ENCODE peak calls at places on chromosomes 1 and 21, in six cellular contexts. L is IMR-90, B is H1, T is neuronal stem cell, I is mesenchymal stem cell, H is trophoblast cell. Y is an unnamed sample.

GRCh38 chr1:150066838-150067183 is 765 bp upstream of the VPS45 start:
- DNase-seq in L (no peak), I (no peak), T (no peak), H (peak; percentile 1), B (peak; percentile 5), Y (peak; percentile 81)

GRCh38 chr1:112263464-112263863 is 132.6 kb upstream of the CTTNBP2NL start:
- DNase-seq in I (peak; percentile 94), B (no peak), L (peak; percentile 57), H (no peak), T (no peak), Y (no peak)

GRCh38 chr1:19825298-19825697 is 10.2 kb upstream of the RNF186 start:
- DNase-seq in I (no peak), B (peak; percentile 36), H (no peak), T (no peak), L (no peak), Y (peak; percentile 87)

GRCh38 chr1:39507230-39507928 is 15.9 kb downstream of the BMP8A start:
- DNase-seq in B (no peak), I (peak; percentile 53), T (no peak), H (no peak), L (no peak), Y (peak; percentile 65)

GRCh38 chr1:151790940-151791651 is 796 bp upstream of the TDRKH start:
- DNase-seq in I (peak; percentile 40), B (no peak), T (no peak), H (no peak), L (no peak), Y (no peak)

GRCh38 chr21:42685036-42685435 is 31.6 kb downstream of the PDE9A start:
- DNase-seq in I (no peak), B (no peak), H (no peak), L (no peak), T (no peak), Y (no peak)

GRCh38 chr1:179121159-179121938 is 39.5 kb downstream of the TOR3A start:
- DNase-seq in I (peak; percentile 66), T (no peak), B (no peak), H (peak; percentile 27), L (peak; percentile 62), Y (no peak)

GRCh38 chr21:32135401-32136363 is 143.2 kb downstream of the MIS18A start:
- DNase-seq in B (no peak), H (no peak), L (peak; percentile 1), I (no peak), T (no peak), Y (peak; percentile 20)

GRCh38 chr1:180155202-180155682 is 573 bp downstream of the QSOX1 start:
- DNase-seq in H (no peak), B (no peak), T (no peak), L (no peak), I (peak; percentile 24), Y (no peak)

GRCh38 chr1:143691400-143691891 is 280.3 kb downstream of the FAM72C start:
- DNase-seq in H (no peak), T (no peak), L (peak; percentile 39), B (no peak), I (no peak), Y (no peak)

GRCh38 chr1:206797534-206798383 is 25.5 kb upstream of the IL10 start:
- DNase-seq in I (peak; percentile 39), B (peak; percentile 25), T (peak; percentile 8), H (no peak), L (no peak), Y (peak; percentile 65)

GRCh38 chr1:246527402-246528088 is 20.5 kb upstream of the SMYD3 start:
- DNase-seq in L (no peak), I (no peak), T (no peak), B (no peak), H (no peak), Y (no peak)
- H3K14ac ChIP-seq in L (no peak overlapping the region), I (no peak overlapping the region), T (no peak overlapping the region), B (no peak overlapping the region), H (no peak overlapping the region), Y (no peak overlapping the region)

DNA sequence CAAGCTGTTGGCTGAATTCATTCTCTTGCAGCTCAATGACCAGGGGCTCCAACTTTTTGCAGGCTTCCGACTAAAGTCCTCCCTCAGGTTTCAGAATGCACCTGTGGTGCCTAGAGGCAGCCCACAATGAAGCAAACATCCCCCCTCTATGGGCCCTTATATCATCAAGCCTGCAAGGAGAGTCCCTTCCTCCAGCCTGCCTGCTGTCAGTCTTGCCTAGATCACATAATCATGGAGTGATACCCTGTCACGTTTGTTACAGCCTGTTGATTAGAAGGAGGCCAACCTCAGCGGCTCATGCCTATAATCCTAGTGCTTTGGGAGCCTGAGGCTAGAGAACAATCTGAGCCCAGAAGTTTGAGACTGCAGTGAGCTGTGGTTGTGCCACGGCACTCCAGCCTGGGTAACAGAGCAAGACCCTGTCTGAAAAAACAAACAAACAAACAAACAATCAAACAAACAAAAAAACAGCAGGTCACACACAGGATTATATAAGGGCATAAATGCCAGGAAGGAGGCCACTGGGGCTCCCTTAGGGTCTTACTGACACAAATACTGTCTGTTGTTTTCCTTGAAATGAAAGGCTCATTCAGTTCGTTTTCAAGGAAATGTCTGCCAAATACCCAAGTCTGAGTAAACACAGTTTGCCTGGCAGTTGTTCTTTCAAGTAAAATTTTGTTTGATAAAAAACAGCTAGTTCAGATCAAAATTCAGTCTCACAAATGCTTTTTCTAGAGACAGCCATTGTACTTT is 4.7 kb upstream of the SPRR3 start:
- DNase-seq in L (no peak), I (no peak), T (no peak), H (no peak), B (no peak), Y (no peak)
- H3K14ac ChIP-seq in L (no peak overlapping the region), I (no peak overlapping the region), T (no peak overlapping the region), H (no peak overlapping the region), B (no peak overlapping the region), Y (no peak overlapping the region)

DNA sequence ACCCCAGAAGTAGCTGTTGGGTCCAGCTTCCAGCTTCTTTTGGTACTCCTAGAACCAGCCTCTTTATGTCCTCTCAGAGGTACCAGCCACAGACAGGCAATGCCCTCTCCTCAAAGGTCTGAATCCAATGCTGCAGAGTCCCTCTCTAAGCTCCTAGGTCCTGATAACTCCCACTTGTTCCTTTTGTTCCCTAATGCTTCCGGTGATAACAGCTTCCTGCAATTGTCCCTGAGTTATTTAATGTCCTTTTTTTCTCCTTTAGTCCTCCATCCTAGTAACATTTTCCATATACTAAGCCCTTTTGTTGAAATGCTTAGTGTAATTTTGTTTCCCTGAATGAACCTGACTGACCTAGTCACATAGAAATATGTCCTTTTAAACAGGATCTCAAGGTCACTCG is 201.7 kb upstream of the BEND5 start:
- DNase-seq in L (no peak), T (no peak), B (no peak), H (no peak), I (no peak), Y (no peak)
- H3K14ac ChIP-seq in L (no peak overlapping the region), T (no peak overlapping the region), B (no peak overlapping the region), H (no peak overlapping the region), I (no peak overlapping the region), Y (no peak overlapping the region)

GRCh38 chr1:62076286-62076685 is 118.4 kb upstream of the L1TD1 start:
- DNase-seq in T (no peak), B (no peak), H (no peak), I (peak; percentile 71), L (peak; percentile 63), Y (no peak)
- H3K14ac ChIP-seq in T (no peak overlapping the region), B (no peak overlapping the region), H (no peak overlapping the region), I (no peak overlapping the region), L (no peak overlapping the region), Y (no peak overlapping the region)

DNA sequence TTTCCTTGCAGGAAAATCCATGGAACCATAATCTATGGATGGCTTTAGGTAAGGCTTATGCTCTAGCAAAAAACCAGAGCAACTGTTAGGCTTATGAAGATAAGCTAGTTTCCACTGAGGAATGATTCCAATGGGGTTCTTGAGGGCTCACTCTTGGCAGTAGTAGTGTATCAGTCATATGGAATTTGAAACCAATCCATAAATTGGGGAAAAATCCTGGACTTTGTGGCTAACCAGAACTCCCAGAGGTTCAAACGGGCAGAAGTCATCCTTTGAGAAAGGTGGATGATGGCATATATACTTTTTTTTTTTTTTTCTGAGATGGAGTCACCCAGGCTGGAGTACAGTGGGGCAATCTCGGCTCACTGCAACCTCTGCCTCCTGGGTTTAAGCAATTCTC is 54.2 kb upstream of the ATF3 start:
- DNase-seq in L (peak; percentile 54), T (no peak), H (no peak), I (no peak), B (no peak), Y (no peak)
- H3K14ac ChIP-seq in L (no peak overlapping the region), T (no peak overlapping the region), H (no peak overlapping the region), I (no peak overlapping the region), B (no peak overlapping the region), Y (no peak overlapping the region)

GRCh38 chr1:56390934-56391731 is 188.2 kb downstream of the PLPP3 start:
- DNase-seq in I (no peak), T (no peak), H (no peak), B (no peak), L (no peak), Y (no peak)
- H3K14ac ChIP-seq in I (no peak overlapping the region), T (no peak overlapping the region), H (no peak overlapping the region), B (no peak overlapping the region), L (no peak overlapping the region), Y (no peak overlapping the region)

GRCh38 chr1:27956761-27957160 is 3.0 kb upstream of the XKR8 start:
- DNase-seq in H (no peak), B (no peak), T (no peak), I (no peak), L (no peak), Y (no peak)
- H3K14ac ChIP-seq in H (no peak overlapping the region), B (no peak overlapping the region), T (no peak overlapping the region), I (no peak overlapping the region), L (no peak overlapping the region), Y (no peak overlapping the region)

GRCh38 chr1:41626146-41626545 is 141.7 kb upstream of the EDN2 start:
- DNase-seq in B (no peak), H (peak; percentile 25), I (no peak), T (no peak), L (peak; percentile 51), Y (peak; percentile 21)

GRCh38 chr1:41621791-41622190 is 137.3 kb upstream of the EDN2 start:
- DNase-seq in I (no peak), B (no peak), T (no peak), L (no peak), H (no peak), Y (no peak)

GRCh38 chr1:41622402-41622801 is 137.9 kb upstream of the EDN2 start:
- DNase-seq in I (peak; percentile 46), L (peak; percentile 64), B (no peak), T (no peak), H (peak; percentile 73), Y (no peak)

GRCh38 chr1:41622859-41623732 is 138.6 kb upstream of the EDN2 start:
- DNase-seq in T (no peak), L (peak; percentile 56), I (peak; percentile 68), H (no peak), B (no peak), Y (peak; percentile 14)

DNA sequence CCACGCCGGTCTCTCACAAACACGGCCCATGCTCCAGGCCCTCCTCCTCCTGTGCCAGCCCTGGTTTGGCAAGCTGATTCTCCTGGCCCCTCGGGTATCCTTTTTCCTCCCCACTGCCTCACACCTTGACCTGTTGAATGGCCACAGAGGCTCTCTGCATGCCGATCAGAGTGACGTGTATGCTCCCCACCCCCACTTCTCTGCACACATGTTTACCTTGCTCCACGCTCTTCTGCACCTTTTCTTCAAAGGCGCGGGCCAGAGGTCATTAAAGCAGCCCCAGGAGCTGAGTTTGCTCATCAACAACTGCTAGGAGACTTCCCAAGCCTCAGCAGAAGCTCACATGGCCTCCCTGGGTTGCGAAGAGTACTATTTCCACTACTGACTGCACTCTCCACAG is 139.3 kb upstream of the EDN2 start:
- DNase-seq in L (no peak), T (no peak), B (no peak), I (no peak), H (no peak), Y (peak; percentile 12)
- H3K14ac ChIP-seq in L (peak overlapping the region; percentile 64), T (peak overlapping the region; percentile 56), B (no peak overlapping the region), I (no peak overlapping the region), H (no peak overlapping the region), Y (no peak overlapping the region)

GRCh38 chr1:163171826-163172225 is 30.9 kb downstream of the RGS5 start:
- DNase-seq in H (no peak), T (no peak), I (no peak), B (no peak), L (no peak), Y (no peak)
- H3K14ac ChIP-seq in H (no peak overlapping the region), T (no peak overlapping the region), I (no peak overlapping the region), B (no peak overlapping the region), L (peak overlapping the region; percentile 81), Y (no peak overlapping the region)